ENCODE peak calls at places on chromosomes 13 and 19, in six cellular contexts. L is BJ, X is lower lobe of right lung, H is thoracic aorta, I is Peyer's patch, W is esophagus squamous epithelium. O is an unnamed sample.

GRCh38 chr19:642755-643727 is 3.4 kb downstream of the FGF22 start:
- DNase-seq in L (no peak), I (no peak), H (no peak), X (no peak), W (no peak), O (no peak)

GRCh38 chr19:827710-828321 is at the start of gene AZU1:
- DNase-seq in X (no peak), L (no peak), W (no peak), H (no peak), I (no peak), O (no peak)

GRCh38 chr13:75836441-75836840 is 200.3 kb downstream of the LMO7 start:
- DNase-seq in L (no peak), H (no peak), W (no peak), I (no peak), X (peak; percentile 71), O (no peak)

GRCh38 chr19:18712981-18713380 is 29.5 kb downstream of the CRTC1 start:
- DNase-seq in I (no peak), W (no peak), L (no peak), X (no peak), H (no peak), O (no peak)

GRCh38 chr13:51560336-51560735 is 23.9 kb upstream of the WDFY2 start:
- DNase-seq in H (no peak), X (no peak), I (no peak), W (no peak), L (no peak), O (no peak)

GRCh38 chr13:80755925-80756324 is 415.0 kb upstream of the SPRY2 start:
- DNase-seq in H (no peak), I (no peak), L (no peak), W (no peak), X (no peak), O (no peak)

GRCh38 chr13:107395927-107396757 is 819.2 kb downstream of the LIG4 start:
- DNase-seq in I (no peak), W (no peak), L (no peak), X (no peak), H (no peak), O (no peak)

GRCh38 chr13:65499251-65499650 is 1730.9 kb downstream of the PCDH9 start:
- DNase-seq in L (peak; percentile 16), I (no peak), W (no peak), H (no peak), X (no peak), O (peak; percentile 5)

GRCh38 chr13:24182703-24183081 is 22.2 kb downstream of the SPATA13 start:
- DNase-seq in I (no peak), H (no peak), L (no peak), X (no peak), W (no peak), O (no peak)

GRCh38 chr19:40771101-40771539 is 4.2 kb upstream of the MIA start:
- DNase-seq in I (no peak), W (no peak), L (no peak), X (no peak), H (no peak), O (no peak)

GRCh38 chr19:16587031-16588023 is 15.1 kb upstream of the SLC35E1 start:
- DNase-seq in I (no peak), H (no peak), L (no peak), X (peak; percentile 75), W (no peak), O (no peak)

GRCh38 chr19:40716655-40717324 is at the start of the genes COQ8B and ITPKC:
- DNase-seq in W (peak; percentile 89), L (peak; percentile 74), H (peak; percentile 97), X (peak; percentile 100), I (peak; percentile 100), O (peak; percentile 82)

GRCh38 chr19:35641515-35642151 is at the start of gene ETV2:
- DNase-seq in I (no peak), L (no peak), W (no peak), X (no peak), H (no peak), O (no peak)

GRCh38 chr19:19342086-19343015 is 21.7 kb downstream of the MAU2 start:
- DNase-seq in W (no peak), X (peak; percentile 73), I (peak; percentile 79), L (no peak), H (no peak), O (no peak)

GRCh38 chr13:82370306-82370705 is 1512.0 kb downstream of the SLITRK1 start:
- DNase-seq in L (no peak), W (no peak), H (no peak), X (no peak), I (no peak), O (no peak)

GRCh38 chr13:40233731-40234195 is 432.7 kb downstream of the FOXO1 start:
- DNase-seq in X (no peak), I (no peak), H (no peak), W (no peak), L (no peak), O (no peak)

GRCh38 chr19:51478381-51479285 is at the start of gene CEACAM18:
- DNase-seq in I (peak; percentile 90), L (no peak), H (no peak), W (no peak), X (no peak), O (no peak)

GRCh38 chr19:5593245-5593962 is 25.7 kb upstream of the TINCR start:
- DNase-seq in W (no peak), L (no peak), X (no peak), I (no peak), H (no peak), O (no peak)

GRCh38 chr19:41309225-41310030 is 544 bp upstream of the CCDC97 start:
- DNase-seq in X (no peak), L (no peak), H (no peak), W (no peak), I (peak; percentile 65), O (no peak)

GRCh38 chr19:41192574-41193419 is at the start of gene CYP2S1:
- DNase-seq in X (peak; percentile 63), H (no peak), I (peak; percentile 87), L (no peak), W (no peak), O (no peak)

GRCh38 chr19:5987077-5987818 is 9.3 kb upstream of the RANBP3 start:
- DNase-seq in W (no peak), X (peak; percentile 75), I (peak; percentile 77), H (no peak), L (no peak), O (peak; percentile 44)

GRCh38 chr13:24500977-24501376 is 11.6 kb downstream of the PARP4 start:
- DNase-seq in X (no peak), W (no peak), I (no peak), H (no peak), L (no peak), O (no peak)

GRCh38 chr19:34711890-34712289 is 22.2 kb upstream of the ZNF181 start:
- DNase-seq in W (no peak), I (no peak), L (no peak), X (no peak), H (no peak), O (no peak)

GRCh38 chr19:2636897-2637683 is 65.4 kb downstream of the GNG7 start:
- DNase-seq in H (no peak), W (no peak), I (peak; percentile 76), L (no peak), X (peak; percentile 83), O (no peak)

GRCh38 chr13:29384466-29384865 is 211.0 kb downstream of the SLC7A1 start:
- DNase-seq in X (no peak), I (no peak), W (no peak), H (no peak), L (no peak), O (no peak)

GRCh38 chr19:8342684-8343482 is at the start of gene KANK3:
- DNase-seq in H (peak; percentile 60), L (no peak), W (peak; percentile 65), I (peak; percentile 93), X (peak; percentile 99), O (peak; percentile 60)

GRCh38 chr13:65472336-65472735 is 1757.8 kb downstream of the PCDH9 start:
- DNase-seq in H (no peak), I (no peak), W (no peak), X (no peak), L (peak; percentile 59), O (peak; percentile 24)

GRCh38 chr19:58097349-58097748 is 682 bp downstream of the ZSCAN18 start:
- DNase-seq in X (no peak), L (no peak), I (no peak), H (no peak), W (no peak), O (no peak)

GRCh38 chr19:58097783-58098681 is at the start of gene ZSCAN18:
- DNase-seq in W (peak; percentile 69), X (peak; percentile 96), H (peak; percentile 96), L (peak; percentile 71), I (peak; percentile 95), O (peak; percentile 64)

GRCh38 chr19:58096884-58097283 is 1.1 kb downstream of the ZSCAN18 start:
- DNase-seq in X (no peak), W (no peak), H (no peak), L (no peak), I (no peak), O (no peak)

GRCh38 chr19:58095328-58095727 is 2.7 kb downstream of the ZSCAN18 start:
- DNase-seq in I (no peak), H (no peak), W (no peak), X (no peak), L (no peak), O (no peak)

GRCh38 chr19:58098682-58098998 is 609 bp upstream of the ZSCAN18 start:
- DNase-seq in I (no peak), L (no peak), W (no peak), H (no peak), X (no peak), O (no peak)
- H3K4me3 ChIP-seq in I (peak overlapping the region; percentile 89), L (peak overlapping the region; percentile 68), W (peak overlapping the region; percentile 98), H (peak overlapping the region; percentile 100), X (peak overlapping the region; percentile 86), O (peak overlapping the region; percentile 47)

GRCh38 chr19:55495646-55496349 is 7.6 kb downstream of the SSC5D start:
- DNase-seq in X (peak; percentile 26), W (no peak), H (no peak), L (no peak), I (no peak), O (no peak)
- H3K4me3 ChIP-seq in X (no peak overlapping the region), W (no peak overlapping the region), H (no peak overlapping the region), L (no peak overlapping the region), I (no peak overlapping the region), O (no peak overlapping the region)

GRCh38 chr19:57803265-57803593 is 11.5 kb downstream of the ZNF552 start:
- DNase-seq in X (no peak), W (no peak), H (no peak), L (no peak), I (no peak), O (no peak)
- H3K4me3 ChIP-seq in X (peak overlapping the region; percentile 58), W (peak overlapping the region; percentile 60), H (peak overlapping the region; percentile 77), L (peak overlapping the region; percentile 49), I (peak overlapping the region; percentile 35), O (peak overlapping the region; percentile 64)

GRCh38 chr13:47904239-47904638 is 96.8 kb downstream of the SUCLA2 start:
- DNase-seq in X (no peak), I (no peak), L (no peak), H (no peak), W (no peak), O (no peak)

GRCh38 chr13:47903836-47904235 is 97.2 kb downstream of the SUCLA2 start:
- DNase-seq in I (no peak), W (no peak), L (peak; percentile 31), X (no peak), H (no peak), O (peak; percentile 56)

GRCh38 chr13:47908200-47908902 is 92.7 kb downstream of the SUCLA2 start:
- DNase-seq in X (no peak), H (no peak), L (no peak), I (no peak), W (no peak), O (no peak)

GRCh38 chr13:47901451-47901850 is 99.6 kb downstream of the SUCLA2 start:
- DNase-seq in H (no peak), L (peak; percentile 26), I (no peak), X (no peak), W (no peak), O (peak; percentile 78)

GRCh38 chr13:47904891-47905290 is 96.2 kb downstream of the SUCLA2 start:
- DNase-seq in L (no peak), I (no peak), X (no peak), W (no peak), H (no peak), O (no peak)
- H3K4me3 ChIP-seq in L (no peak overlapping the region), I (no peak overlapping the region), X (no peak overlapping the region), W (no peak overlapping the region), H (no peak overlapping the region), O (no peak overlapping the region)